ENCODE peak calls at places on chromosomes 12 and 14, in six cellular contexts. One of them, this sample, is unnamed.

GRCh38 chr12:29750131-29750927 is 33.4 kb downstream of the TMTC1 start:
- DNase-seq in stimulated activated naive CD8-positive, alpha-beta T cell treated with anti-CD3 and anti-CD28 coated beads, Interleukin-15, Interleukin-2, amounts not matched to agents 100 U/mL and 50 U/mL, for 24 hours: no peak
- DNase-seq in activated CD4-positive, alpha-beta T cell treated with anti-CD3 and anti-CD28 coated beads, Interleukin-2, amount 50 U/mL, for 4 hours: no peak
- DNase-seq in thoracic aorta: no peak
- DNase-seq in nephron progenitor cell: no peak
- DNase-seq in HTR-8/SVneo: no peak
- DNase-seq in this sample: no peak

GRCh38 chr14:23120405-23121251 is 1.6 kb upstream of the CEBPE start:
- DNase-seq in nephron progenitor cell: peak; percentile 90
- DNase-seq in stimulated activated naive CD8-positive, alpha-beta T cell treated with anti-CD3 and anti-CD28 coated beads, Interleukin-15, Interleukin-2, amounts not matched to agents 100 U/mL and 50 U/mL, for 24 hours: peak; percentile 85
- DNase-seq in HTR-8/SVneo: peak; percentile 80
- DNase-seq in thoracic aorta: peak; percentile 66
- DNase-seq in activated CD4-positive, alpha-beta T cell treated with anti-CD3 and anti-CD28 coated beads, Interleukin-2, amount 50 U/mL, for 4 hours: peak; percentile 66
- DNase-seq in this sample: peak; percentile 86

GRCh38 chr12:12883369-12884001 is 7.9 kb upstream of the GPRC5A start:
- DNase-seq in nephron progenitor cell: no peak
- DNase-seq in thoracic aorta: no peak
- DNase-seq in activated CD4-positive, alpha-beta T cell treated with anti-CD3 and anti-CD28 coated beads, Interleukin-2, amount 50 U/mL, for 4 hours: no peak
- DNase-seq in HTR-8/SVneo: no peak
- DNase-seq in stimulated activated naive CD8-positive, alpha-beta T cell treated with anti-CD3 and anti-CD28 coated beads, Interleukin-15, Interleukin-2, amounts not matched to agents 100 U/mL and 50 U/mL, for 24 hours: no peak
- DNase-seq in this sample: no peak

GRCh38 chr14:24055971-24056799 is 4.4 kb downstream of the CARMIL3 start:
- DNase-seq in stimulated activated naive CD8-positive, alpha-beta T cell treated with anti-CD3 and anti-CD28 coated beads, Interleukin-15, Interleukin-2, amounts not matched to agents 100 U/mL and 50 U/mL, for 24 hours: no peak
- DNase-seq in nephron progenitor cell: no peak
- DNase-seq in HTR-8/SVneo: no peak
- DNase-seq in activated CD4-positive, alpha-beta T cell treated with anti-CD3 and anti-CD28 coated beads, Interleukin-2, amount 50 U/mL, for 4 hours: no peak
- DNase-seq in thoracic aorta: no peak
- DNase-seq in this sample: no peak

GRCh38 chr12:65155784-65156183 is 13.6 kb upstream of the LEMD3 start:
- DNase-seq in stimulated activated naive CD8-positive, alpha-beta T cell treated with anti-CD3 and anti-CD28 coated beads, Interleukin-15, Interleukin-2, amounts not matched to agents 100 U/mL and 50 U/mL, for 24 hours: peak; percentile 15
- DNase-seq in nephron progenitor cell: no peak
- DNase-seq in thoracic aorta: no peak
- DNase-seq in HTR-8/SVneo: no peak
- DNase-seq in activated CD4-positive, alpha-beta T cell treated with anti-CD3 and anti-CD28 coated beads, Interleukin-2, amount 50 U/mL, for 4 hours: no peak
- DNase-seq in this sample: no peak

GRCh38 chr12:122839907-122840554 is 4.8 kb downstream of the HIP1R start:
- DNase-seq in HTR-8/SVneo: no peak
- DNase-seq in activated CD4-positive, alpha-beta T cell treated with anti-CD3 and anti-CD28 coated beads, Interleukin-2, amount 50 U/mL, for 4 hours: no peak
- DNase-seq in stimulated activated naive CD8-positive, alpha-beta T cell treated with anti-CD3 and anti-CD28 coated beads, Interleukin-15, Interleukin-2, amounts not matched to agents 100 U/mL and 50 U/mL, for 24 hours: no peak
- DNase-seq in nephron progenitor cell: no peak
- DNase-seq in thoracic aorta: no peak
- DNase-seq in this sample: no peak

GRCh38 chr12:130126023-130126432 is 36.2 kb upstream of the FZD10 start:
- DNase-seq in HTR-8/SVneo: no peak
- DNase-seq in nephron progenitor cell: no peak
- DNase-seq in thoracic aorta: no peak
- DNase-seq in stimulated activated naive CD8-positive, alpha-beta T cell treated with anti-CD3 and anti-CD28 coated beads, Interleukin-15, Interleukin-2, amounts not matched to agents 100 U/mL and 50 U/mL, for 24 hours: no peak
- DNase-seq in activated CD4-positive, alpha-beta T cell treated with anti-CD3 and anti-CD28 coated beads, Interleukin-2, amount 50 U/mL, for 4 hours: no peak
- DNase-seq in this sample: no peak

GRCh38 chr12:67241482-67241881 is 27.7 kb upstream of the CAND1 start:
- DNase-seq in thoracic aorta: no peak
- DNase-seq in nephron progenitor cell: no peak
- DNase-seq in HTR-8/SVneo: no peak
- DNase-seq in stimulated activated naive CD8-positive, alpha-beta T cell treated with anti-CD3 and anti-CD28 coated beads, Interleukin-15, Interleukin-2, amounts not matched to agents 100 U/mL and 50 U/mL, for 24 hours: no peak
- DNase-seq in activated CD4-positive, alpha-beta T cell treated with anti-CD3 and anti-CD28 coated beads, Interleukin-2, amount 50 U/mL, for 4 hours: no peak
- DNase-seq in this sample: no peak

GRCh38 chr14:34081126-34081575 is 130.3 kb upstream of the EGLN3 start:
- DNase-seq in thoracic aorta: no peak
- DNase-seq in activated CD4-positive, alpha-beta T cell treated with anti-CD3 and anti-CD28 coated beads, Interleukin-2, amount 50 U/mL, for 4 hours: no peak
- DNase-seq in HTR-8/SVneo: no peak
- DNase-seq in nephron progenitor cell: no peak
- DNase-seq in stimulated activated naive CD8-positive, alpha-beta T cell treated with anti-CD3 and anti-CD28 coated beads, Interleukin-15, Interleukin-2, amounts not matched to agents 100 U/mL and 50 U/mL, for 24 hours: no peak
- DNase-seq in this sample: peak; percentile 60

GRCh38 chr12:131309700-131310099 is 356.0 kb downstream of the ADGRD1 start:
- DNase-seq in HTR-8/SVneo: no peak
- DNase-seq in stimulated activated naive CD8-positive, alpha-beta T cell treated with anti-CD3 and anti-CD28 coated beads, Interleukin-15, Interleukin-2, amounts not matched to agents 100 U/mL and 50 U/mL, for 24 hours: no peak
- DNase-seq in thoracic aorta: no peak
- DNase-seq in nephron progenitor cell: no peak
- DNase-seq in activated CD4-positive, alpha-beta T cell treated with anti-CD3 and anti-CD28 coated beads, Interleukin-2, amount 50 U/mL, for 4 hours: no peak
- DNase-seq in this sample: no peak

GRCh38 chr12:98084950-98085349 is 430.4 kb upstream of the TMPO start:
- DNase-seq in HTR-8/SVneo: no peak
- DNase-seq in stimulated activated naive CD8-positive, alpha-beta T cell treated with anti-CD3 and anti-CD28 coated beads, Interleukin-15, Interleukin-2, amounts not matched to agents 100 U/mL and 50 U/mL, for 24 hours: no peak
- DNase-seq in activated CD4-positive, alpha-beta T cell treated with anti-CD3 and anti-CD28 coated beads, Interleukin-2, amount 50 U/mL, for 4 hours: no peak
- DNase-seq in thoracic aorta: no peak
- DNase-seq in nephron progenitor cell: no peak
- DNase-seq in this sample: no peak

GRCh38 chr14:100076630-100077029 is 11.4 kb downstream of the EVL start:
- DNase-seq in HTR-8/SVneo: peak; percentile 67
- DNase-seq in stimulated activated naive CD8-positive, alpha-beta T cell treated with anti-CD3 and anti-CD28 coated beads, Interleukin-15, Interleukin-2, amounts not matched to agents 100 U/mL and 50 U/mL, for 24 hours: no peak
- DNase-seq in nephron progenitor cell: no peak
- DNase-seq in thoracic aorta: no peak
- DNase-seq in activated CD4-positive, alpha-beta T cell treated with anti-CD3 and anti-CD28 coated beads, Interleukin-2, amount 50 U/mL, for 4 hours: no peak
- DNase-seq in this sample: no peak

GRCh38 chr12:64385468-64385867 is 5.1 kb downstream of the C12orf56 start:
- DNase-seq in activated CD4-positive, alpha-beta T cell treated with anti-CD3 and anti-CD28 coated beads, Interleukin-2, amount 50 U/mL, for 4 hours: peak; percentile 28
- DNase-seq in thoracic aorta: no peak
- DNase-seq in nephron progenitor cell: no peak
- DNase-seq in stimulated activated naive CD8-positive, alpha-beta T cell treated with anti-CD3 and anti-CD28 coated beads, Interleukin-15, Interleukin-2, amounts not matched to agents 100 U/mL and 50 U/mL, for 24 hours: peak; percentile 50
- DNase-seq in HTR-8/SVneo: peak; percentile 23
- DNase-seq in this sample: no peak

GRCh38 chr14:70660967-70661871 is 19.5 kb downstream of the TTC9 start:
- DNase-seq in stimulated activated naive CD8-positive, alpha-beta T cell treated with anti-CD3 and anti-CD28 coated beads, Interleukin-15, Interleukin-2, amounts not matched to agents 100 U/mL and 50 U/mL, for 24 hours: peak; percentile 49
- DNase-seq in nephron progenitor cell: no peak
- DNase-seq in HTR-8/SVneo: no peak
- DNase-seq in thoracic aorta: no peak
- DNase-seq in activated CD4-positive, alpha-beta T cell treated with anti-CD3 and anti-CD28 coated beads, Interleukin-2, amount 50 U/mL, for 4 hours: peak; percentile 26
- DNase-seq in this sample: no peak

GRCh38 chr12:121214171-121214777 is 4.3 kb downstream of the P2RX4 start:
- DNase-seq in HTR-8/SVneo: no peak
- DNase-seq in stimulated activated naive CD8-positive, alpha-beta T cell treated with anti-CD3 and anti-CD28 coated beads, Interleukin-15, Interleukin-2, amounts not matched to agents 100 U/mL and 50 U/mL, for 24 hours: no peak
- DNase-seq in nephron progenitor cell: no peak
- DNase-seq in thoracic aorta: no peak
- DNase-seq in activated CD4-positive, alpha-beta T cell treated with anti-CD3 and anti-CD28 coated beads, Interleukin-2, amount 50 U/mL, for 4 hours: peak; percentile 17
- DNase-seq in this sample: no peak

GRCh38 chr14:103312006-103312635 is 21.9 kb upstream of the EIF5 start:
- DNase-seq in HTR-8/SVneo: no peak
- DNase-seq in thoracic aorta: no peak
- DNase-seq in stimulated activated naive CD8-positive, alpha-beta T cell treated with anti-CD3 and anti-CD28 coated beads, Interleukin-15, Interleukin-2, amounts not matched to agents 100 U/mL and 50 U/mL, for 24 hours: no peak
- DNase-seq in nephron progenitor cell: no peak
- DNase-seq in activated CD4-positive, alpha-beta T cell treated with anti-CD3 and anti-CD28 coated beads, Interleukin-2, amount 50 U/mL, for 4 hours: no peak
- DNase-seq in this sample: no peak

GRCh38 chr12:130860311-130860710 is 11.6 kb upstream of the RAN start:
- DNase-seq in activated CD4-positive, alpha-beta T cell treated with anti-CD3 and anti-CD28 coated beads, Interleukin-2, amount 50 U/mL, for 4 hours: no peak
- DNase-seq in HTR-8/SVneo: no peak
- DNase-seq in thoracic aorta: no peak
- DNase-seq in stimulated activated naive CD8-positive, alpha-beta T cell treated with anti-CD3 and anti-CD28 coated beads, Interleukin-15, Interleukin-2, amounts not matched to agents 100 U/mL and 50 U/mL, for 24 hours: no peak
- DNase-seq in nephron progenitor cell: no peak
- DNase-seq in this sample: no peak

GRCh38 chr14:105865266-105865903 is 339.0 kb downstream of the TMEM121 start:
- DNase-seq in stimulated activated naive CD8-positive, alpha-beta T cell treated with anti-CD3 and anti-CD28 coated beads, Interleukin-15, Interleukin-2, amounts not matched to agents 100 U/mL and 50 U/mL, for 24 hours: no peak
- DNase-seq in nephron progenitor cell: no peak
- DNase-seq in HTR-8/SVneo: no peak
- DNase-seq in activated CD4-positive, alpha-beta T cell treated with anti-CD3 and anti-CD28 coated beads, Interleukin-2, amount 50 U/mL, for 4 hours: no peak
- DNase-seq in thoracic aorta: no peak
- DNase-seq in this sample: no peak

GRCh38 chr14:51203881-51204280 is 36.2 kb upstream of the TMX1 start:
- DNase-seq in HTR-8/SVneo: no peak
- DNase-seq in thoracic aorta: no peak
- DNase-seq in stimulated activated naive CD8-positive, alpha-beta T cell treated with anti-CD3 and anti-CD28 coated beads, Interleukin-15, Interleukin-2, amounts not matched to agents 100 U/mL and 50 U/mL, for 24 hours: no peak
- DNase-seq in nephron progenitor cell: no peak
- DNase-seq in activated CD4-positive, alpha-beta T cell treated with anti-CD3 and anti-CD28 coated beads, Interleukin-2, amount 50 U/mL, for 4 hours: no peak
- DNase-seq in this sample: no peak

GRCh38 chr12:63098851-63099250 is 52.1 kb downstream of the AVPR1A start:
- DNase-seq in thoracic aorta: no peak
- DNase-seq in nephron progenitor cell: no peak
- DNase-seq in HTR-8/SVneo: peak; percentile 9
- DNase-seq in stimulated activated naive CD8-positive, alpha-beta T cell treated with anti-CD3 and anti-CD28 coated beads, Interleukin-15, Interleukin-2, amounts not matched to agents 100 U/mL and 50 U/mL, for 24 hours: no peak
- DNase-seq in activated CD4-positive, alpha-beta T cell treated with anti-CD3 and anti-CD28 coated beads, Interleukin-2, amount 50 U/mL, for 4 hours: no peak
- DNase-seq in this sample: no peak

GRCh38 chr12:116159175-116159574 is 118.3 kb downstream of the MED13L start:
- DNase-seq in thoracic aorta: no peak
- DNase-seq in activated CD4-positive, alpha-beta T cell treated with anti-CD3 and anti-CD28 coated beads, Interleukin-2, amount 50 U/mL, for 4 hours: no peak
- DNase-seq in HTR-8/SVneo: no peak
- DNase-seq in nephron progenitor cell: no peak
- DNase-seq in stimulated activated naive CD8-positive, alpha-beta T cell treated with anti-CD3 and anti-CD28 coated beads, Interleukin-15, Interleukin-2, amounts not matched to agents 100 U/mL and 50 U/mL, for 24 hours: no peak
- DNase-seq in this sample: no peak

GRCh38 chr12:109645194-109645593 is 68.4 kb upstream of the FAM222A start:
- DNase-seq in thoracic aorta: no peak
- DNase-seq in nephron progenitor cell: no peak
- DNase-seq in stimulated activated naive CD8-positive, alpha-beta T cell treated with anti-CD3 and anti-CD28 coated beads, Interleukin-15, Interleukin-2, amounts not matched to agents 100 U/mL and 50 U/mL, for 24 hours: no peak
- DNase-seq in activated CD4-positive, alpha-beta T cell treated with anti-CD3 and anti-CD28 coated beads, Interleukin-2, amount 50 U/mL, for 4 hours: no peak
- DNase-seq in HTR-8/SVneo: no peak
- DNase-seq in this sample: no peak

GRCh38 chr14:51928568-51928967 is 60.8 kb upstream of the RTRAF start:
- DNase-seq in activated CD4-positive, alpha-beta T cell treated with anti-CD3 and anti-CD28 coated beads, Interleukin-2, amount 50 U/mL, for 4 hours: no peak
- DNase-seq in nephron progenitor cell: no peak
- DNase-seq in stimulated activated naive CD8-positive, alpha-beta T cell treated with anti-CD3 and anti-CD28 coated beads, Interleukin-15, Interleukin-2, amounts not matched to agents 100 U/mL and 50 U/mL, for 24 hours: no peak
- DNase-seq in HTR-8/SVneo: no peak
- DNase-seq in thoracic aorta: no peak
- DNase-seq in this sample: no peak

GRCh38 chr14:49875640-49876198 is 17.2 kb upstream of the ARF6 start:
- DNase-seq in stimulated activated naive CD8-positive, alpha-beta T cell treated with anti-CD3 and anti-CD28 coated beads, Interleukin-15, Interleukin-2, amounts not matched to agents 100 U/mL and 50 U/mL, for 24 hours: no peak
- DNase-seq in thoracic aorta: no peak
- DNase-seq in activated CD4-positive, alpha-beta T cell treated with anti-CD3 and anti-CD28 coated beads, Interleukin-2, amount 50 U/mL, for 4 hours: no peak
- DNase-seq in HTR-8/SVneo: no peak
- DNase-seq in nephron progenitor cell: no peak
- DNase-seq in this sample: no peak

GRCh38 chr14:53896773-53897172 is 59.9 kb downstream of the BMP4 start:
- DNase-seq in HTR-8/SVneo: no peak
- DNase-seq in activated CD4-positive, alpha-beta T cell treated with anti-CD3 and anti-CD28 coated beads, Interleukin-2, amount 50 U/mL, for 4 hours: no peak
- DNase-seq in stimulated activated naive CD8-positive, alpha-beta T cell treated with anti-CD3 and anti-CD28 coated beads, Interleukin-15, Interleukin-2, amounts not matched to agents 100 U/mL and 50 U/mL, for 24 hours: no peak
- DNase-seq in nephron progenitor cell: no peak
- DNase-seq in thoracic aorta: no peak
- DNase-seq in this sample: no peak

GRCh38 chr12:51269174-51270066 is 795 bp downstream of the SMAGP start:
- DNase-seq in activated CD4-positive, alpha-beta T cell treated with anti-CD3 and anti-CD28 coated beads, Interleukin-2, amount 50 U/mL, for 4 hours: peak; percentile 59
- DNase-seq in thoracic aorta: no peak
- DNase-seq in HTR-8/SVneo: peak; percentile 48
- DNase-seq in nephron progenitor cell: peak; percentile 59
- DNase-seq in stimulated activated naive CD8-positive, alpha-beta T cell treated with anti-CD3 and anti-CD28 coated beads, Interleukin-15, Interleukin-2, amounts not matched to agents 100 U/mL and 50 U/mL, for 24 hours: peak; percentile 70
- DNase-seq in this sample: peak; percentile 46

GRCh38 chr14:55297611-55298323 is 26.5 kb downstream of the FBXO34 start:
- DNase-seq in nephron progenitor cell: no peak
- DNase-seq in activated CD4-positive, alpha-beta T cell treated with anti-CD3 and anti-CD28 coated beads, Interleukin-2, amount 50 U/mL, for 4 hours: peak; percentile 16
- DNase-seq in thoracic aorta: no peak
- DNase-seq in stimulated activated naive CD8-positive, alpha-beta T cell treated with anti-CD3 and anti-CD28 coated beads, Interleukin-15, Interleukin-2, amounts not matched to agents 100 U/mL and 50 U/mL, for 24 hours: no peak
- DNase-seq in HTR-8/SVneo: no peak
- DNase-seq in this sample: no peak

This sample was measured in retina.